ENCODE peak calls at places on chromosome 4, in six cellular contexts. O is fibroblast of lung, T is lower lobe of right lung, I is heart right ventricle, B is IMR-90, M is choroid plexus epithelial cell. K is an unnamed sample.

GRCh38 chr4:120293341-120293740 is 226.7 kb upstream of the MAD2L1 start:
- DNase-seq in I (no peak), T (no peak), M (peak; percentile 18), B (no peak), O (peak; percentile 77), K (peak; percentile 30)

GRCh38 chr4:90990298-90990697 is 863.1 kb downstream of the CCSER1 start:
- DNase-seq in M (no peak), T (no peak), B (no peak), O (no peak), I (no peak), K (no peak)

GRCh38 chr4:15291133-15291532 is 136.7 kb upstream of the C1QTNF7 start:
- DNase-seq in O (no peak), T (no peak), M (peak; percentile 45), B (no peak), I (no peak), K (peak; percentile 33)

GRCh38 chr4:89294583-89295244 is 12.9 kb downstream of the GPRIN3 start:
- DNase-seq in I (no peak), O (no peak), M (no peak), T (no peak), B (no peak), K (no peak)

GRCh38 chr4:22434895-22435294 is 81.0 kb downstream of the ADGRA3 start:
- DNase-seq in I (peak; percentile 23), M (peak; percentile 86), B (peak; percentile 63), T (no peak), O (peak; percentile 68), K (peak; percentile 65)

GRCh38 chr4:22488136-22488535 is 27.7 kb downstream of the ADGRA3 start:
- DNase-seq in I (no peak), O (no peak), T (no peak), B (no peak), M (no peak), K (no peak)

GRCh38 chr4:85681194-85681803 is 206.3 kb downstream of the ARHGAP24 start:
- DNase-seq in B (peak; percentile 49), O (peak; percentile 99), I (peak; percentile 53), M (peak; percentile 99), T (no peak), K (peak; percentile 94)

GRCh38 chr4:3009422-3009821 is 46.1 kb downstream of the GRK4 start:
- DNase-seq in T (no peak), O (peak; percentile 26), M (peak; percentile 28), B (no peak), I (no peak), K (no peak)

GRCh38 chr4:177308125-177308524 is 1.5 kb upstream of the NEIL3 start:
- DNase-seq in B (peak; percentile 85), O (peak; percentile 94), M (peak; percentile 41), T (no peak), I (no peak), K (peak; percentile 66)

GRCh38 chr4:128863314-128864075 is 54.0 kb downstream of the JADE1 start:
- DNase-seq in O (peak; percentile 83), M (peak; percentile 82), B (peak; percentile 80), T (peak; percentile 58), I (peak; percentile 83), K (peak; percentile 83)

GRCh38 chr4:128386761-128387599 is 99.4 kb upstream of the PGRMC2 start:
- DNase-seq in M (peak; percentile 99), O (peak; percentile 99), B (peak; percentile 97), I (peak; percentile 87), T (peak; percentile 75), K (peak; percentile 99)

GRCh38 chr4:158521490-158522111 is at the start of gene RXFP1:
- DNase-seq in B (no peak), M (no peak), I (no peak), T (no peak), O (no peak), K (no peak)

GRCh38 chr4:40288547-40288946 is 46.6 kb upstream of the CHRNA9 start:
- DNase-seq in B (no peak), O (no peak), I (no peak), T (no peak), M (no peak), K (no peak)

GRCh38 chr4:40699648-40700047 is 50.1 kb upstream of the NSUN7 start:
- DNase-seq in O (peak; percentile 23), M (peak; percentile 91), I (no peak), T (no peak), B (peak; percentile 56), K (no peak)

GRCh38 chr4:176002007-176002623 is 63.5 kb upstream of the WDR17 start:
- DNase-seq in T (peak; percentile 66), I (no peak), B (no peak), M (peak; percentile 3), O (peak; percentile 7), K (peak; percentile 2)

GRCh38 chr4:37982736-37983135 is 22.5 kb downstream of the PTTG2 start:
- DNase-seq in I (no peak), B (no peak), M (no peak), T (no peak), O (no peak), K (no peak)

GRCh38 chr4:87530868-87531267 is 1.7 kb upstream of the SPARCL1 start:
- DNase-seq in T (no peak), B (peak; percentile 27), O (peak; percentile 96), M (peak; percentile 22), I (peak; percentile 87), K (peak; percentile 52)

GRCh38 chr4:141009931-141010330 is 123.3 kb downstream of the RNF150 start:
- DNase-seq in M (no peak), I (no peak), B (no peak), T (no peak), O (no peak), K (no peak)

GRCh38 chr4:170089274-170089742 is 448 bp downstream of the AADAT start:
- DNase-seq in T (peak; percentile 43), B (peak; percentile 39), O (peak; percentile 49), M (peak; percentile 52), I (peak; percentile 10), K (peak; percentile 40)

DNA sequence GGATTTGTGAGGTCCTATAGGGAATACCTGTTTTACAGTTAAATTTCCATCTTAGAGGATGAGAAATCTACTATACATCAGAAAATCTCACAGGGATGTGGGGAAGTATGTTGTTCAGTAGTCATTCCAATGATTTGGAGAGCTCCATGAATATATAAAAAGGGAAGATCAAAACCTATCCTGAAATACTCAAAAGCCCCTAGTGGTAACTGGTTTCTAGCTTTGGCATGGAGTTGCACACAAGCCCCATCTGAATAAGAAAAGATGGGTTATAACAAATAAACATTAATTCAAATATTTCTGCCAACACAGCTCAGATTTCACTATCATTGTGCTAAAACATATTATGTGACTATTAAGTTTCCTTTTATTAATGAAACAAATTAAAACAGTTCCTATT is 101.6 kb downstream of the FBXO8 start:
- DNase-seq in O (no peak), T (no peak), M (no peak), B (no peak), I (no peak), K (no peak)
- TF ChIP-seq CTCF in O (peak; percentile 17), T (no peak), M (no peak), B (no peak), I (no peak), K (peak; percentile 7)

GRCh38 chr4:54539500-54540029 is 118.2 kb upstream of the KIT start:
- DNase-seq in O (peak; percentile 30), M (peak; percentile 26), B (peak; percentile 46), T (peak; percentile 69), I (peak; percentile 33), K (peak; percentile 30)
- H3K4me3 ChIP-seq in O (peak overlapping the region; percentile 48), M (peak overlapping the region; percentile 46), B (peak overlapping the region; percentile 42), T (peak overlapping the region; percentile 53), I (peak overlapping the region; percentile 48), K (peak overlapping the region; percentile 54)

GRCh38 chr4:142713282-142714030 is 132.6 kb downstream of the INPP4B start:
- DNase-seq in M (no peak), O (no peak), I (no peak), B (no peak), T (no peak), K (no peak)
- TF ChIP-seq CTCF in M (no peak), O (no peak), I (no peak), B (no peak), T (no peak), K (no peak)

GRCh38 chr4:125390126-125390525 is 75.4 kb downstream of the FAT4 start:
- DNase-seq in O (peak; percentile 85), T (no peak), M (peak; percentile 88), B (peak; percentile 85), I (peak; percentile 40), K (peak; percentile 66)

GRCh38 chr4:125389713-125390112 is 75.0 kb downstream of the FAT4 start:
- DNase-seq in B (peak; percentile 96), M (peak; percentile 94), O (peak; percentile 94), T (no peak), I (no peak), K (peak; percentile 84)

GRCh38 chr4:125392683-125393082 is 77.9 kb downstream of the FAT4 start:
- DNase-seq in M (no peak), O (no peak), B (no peak), T (no peak), I (no peak), K (no peak)

GRCh38 chr4:125388653-125389052 is 73.9 kb downstream of the FAT4 start:
- DNase-seq in B (peak; percentile 70), T (no peak), M (peak; percentile 86), I (no peak), O (peak; percentile 70), K (peak; percentile 35)

GRCh38 chr4:125390727-125391126 is 76.0 kb downstream of the FAT4 start:
- DNase-seq in B (no peak), I (no peak), M (no peak), T (no peak), O (no peak), K (no peak)
- H3K4me3 ChIP-seq in B (peak overlapping the region; percentile 4), I (no peak overlapping the region), M (no peak overlapping the region), T (no peak overlapping the region), O (no peak overlapping the region), K (no peak overlapping the region)

GRCh38 chr4:47686294-47686872 is 151.5 kb downstream of the CORIN start:
- DNase-seq in B (peak; percentile 38), O (peak; percentile 55), M (peak; percentile 68), I (peak; percentile 29), T (peak; percentile 48), K (peak; percentile 51)
- TF ChIP-seq CTCF in B (peak; percentile 71), O (peak; percentile 74), M (peak; percentile 84), I (peak; percentile 81), T (peak; percentile 74), K (peak; percentile 76)

GRCh38 chr4:148445071-148445902 is 3.1 kb upstream of the NR3C2 start:
- DNase-seq in O (no peak), I (peak; percentile 72), T (peak; percentile 71), B (no peak), M (no peak), K (no peak)

GRCh38 chr4:148444296-148445070 is 2.3 kb upstream of the NR3C2 start:
- DNase-seq in M (no peak), I (peak; percentile 25), O (no peak), B (no peak), T (peak; percentile 60), K (no peak)

GRCh38 chr4:148443550-148444295 is 1.5 kb upstream of the NR3C2 start:
- DNase-seq in M (no peak), I (peak; percentile 22), B (no peak), T (peak; percentile 67), O (no peak), K (no peak)

GRCh38 chr4:148447672-148448071 is 5.5 kb upstream of the NR3C2 start:
- DNase-seq in T (no peak), M (no peak), O (no peak), I (peak; percentile 14), B (no peak), K (no peak)

DNA sequence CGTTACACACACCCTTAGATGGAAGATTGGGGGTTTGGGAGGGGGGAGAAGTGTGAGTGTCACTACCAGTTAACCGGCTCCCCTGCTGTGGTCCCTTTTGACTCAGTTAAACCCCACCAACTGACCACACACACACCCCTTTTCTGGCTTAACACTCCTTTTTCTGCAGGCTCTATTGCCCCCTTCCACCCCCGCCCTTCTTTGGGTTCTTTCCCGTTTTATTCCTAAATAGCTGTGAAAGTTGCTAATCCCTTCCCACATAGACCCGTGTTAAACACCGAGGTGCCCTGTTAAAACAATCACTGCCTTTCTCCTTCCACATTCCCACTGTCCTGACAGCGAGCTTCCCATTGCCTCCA is 3.7 kb upstream of the NR3C2 start:
- DNase-seq in O (no peak), I (no peak), M (no peak), B (no peak), T (no peak), K (no peak)
- H3K4me3 ChIP-seq in O (peak overlapping the region; percentile 83), I (peak overlapping the region; percentile 91), M (peak overlapping the region; percentile 80), B (peak overlapping the region; percentile 50), T (peak overlapping the region; percentile 97), K (peak overlapping the region; percentile 48)

K was measured in fibroblast of villous mesenchyme.